ENCODE peak calls at places on chromosomes 13 and 19, in eight cellular contexts. O is PC-3, E is endodermal cell, A is GM12878, X is fibroblast of lung, T is Karpas-422, P is astrocyte, L is H9. M is an unnamed sample.

GRCh38 chr13:19959141-19959830 is 759 bp downstream of the ZMYM2 start:
- DNase-seq in O (peak; percentile 27), E (peak; percentile 85), A (no peak), X (peak; percentile 42), T (peak; percentile 86), P (peak; percentile 20), L (peak; percentile 60), M (peak; percentile 81)

GRCh38 chr13:60139272-60139671 is 24.5 kb downstream of the DIAPH3 start:
- DNase-seq in O (peak; percentile 32), E (no peak), A (no peak), X (peak; percentile 70), T (no peak), P (peak; percentile 59), L (no peak), M (peak; percentile 22)

GRCh38 chr13:40692946-40693345 is 26.5 kb upstream of the FOXO1 start:
- DNase-seq in O (peak; percentile 18), E (no peak), A (peak; percentile 56), X (peak; percentile 77), T (peak; percentile 95), P (peak; percentile 72), L (no peak), M (no peak)

GRCh38 chr13:27339299-27339698 is 68.7 kb downstream of the RASL11A start:
- DNase-seq in O (peak; percentile 71), E (peak; percentile 92), A (no peak), X (peak; percentile 20), T (peak; percentile 81), P (no peak), L (peak; percentile 86), M (peak; percentile 50)

GRCh38 chr13:92500192-92500591 is 726.4 kb upstream of the GPC6 start:
- DNase-seq in O (no peak), E (peak; percentile 71), A (no peak), X (no peak), T (no peak), P (no peak), L (no peak), M (no peak)

GRCh38 chr13:74409551-74409950 is 275.3 kb upstream of the KLF12 start:
- DNase-seq in O (no peak), E (no peak), A (no peak), X (no peak), T (no peak), P (no peak), L (no peak), M (no peak)

GRCh38 chr19:40567040-40567749 is 9.5 kb upstream of the SHKBP1 start:
- DNase-seq in O (no peak), E (no peak), A (no peak), X (peak; percentile 18), T (no peak), P (no peak), L (no peak), M (peak; percentile 38)

GRCh38 chr13:39531646-39532045 is 71.3 kb downstream of the LHFPL6 start:
- DNase-seq in O (peak; percentile 40), E (no peak), A (no peak), X (peak; percentile 25), T (no peak), P (peak; percentile 24), L (no peak), M (peak; percentile 50)

GRCh38 chr13:31119966-31120733 is 41.6 kb downstream of the HSPH1 start:
- DNase-seq in O (no peak), E (no peak), A (no peak), X (no peak), T (no peak), P (no peak), L (no peak), M (no peak)

GRCh38 chr19:8569066-8569761 is 8.0 kb downstream of the MYO1F start:
- DNase-seq in O (peak; percentile 96), E (no peak), A (peak; percentile 63), X (peak; percentile 96), T (no peak), P (peak; percentile 93), L (no peak), M (peak; percentile 97)

GRCh38 chr19:3162418-3163229 is 15.9 kb upstream of the S1PR4 start:
- DNase-seq in O (peak; percentile 14), E (no peak), A (no peak), X (no peak), T (peak; percentile 83), P (no peak), L (no peak), M (peak; percentile 56)

GRCh38 chr13:80100636-80101035 is 240.3 kb downstream of the SPRY2 start:
- DNase-seq in O (no peak), E (no peak), A (no peak), X (peak; percentile 55), T (no peak), P (peak; percentile 37), L (no peak), M (peak; percentile 20)

GRCh38 chr19:38538386-38538785 is 79.4 kb downstream of the MAP4K1 start:
- DNase-seq in O (no peak), E (no peak), A (no peak), X (peak; percentile 17), T (no peak), P (peak; percentile 8), L (no peak), M (no peak)

GRCh38 chr13:96397807-96398206 is 307.9 kb downstream of the HS6ST3 start:
- DNase-seq in O (no peak), E (no peak), A (no peak), X (no peak), T (no peak), P (no peak), L (no peak), M (no peak)

GRCh38 chr13:104181526-104182231 is 1115.5 kb upstream of the SLC10A2 start:
- DNase-seq in O (no peak), E (no peak), A (no peak), X (no peak), T (no peak), P (no peak), L (no peak), M (no peak)

GRCh38 chr13:42101821-42102580 is 53.6 kb downstream of the DGKH start:
- DNase-seq in O (no peak), E (no peak), A (no peak), X (peak; percentile 7), T (no peak), P (no peak), L (no peak), M (no peak)

GRCh38 chr19:48663667-48664066 is 9.2 kb downstream of the NTN5 start:
- DNase-seq in O (no peak), E (no peak), A (no peak), X (no peak), T (no peak), P (no peak), L (no peak), M (no peak)

GRCh38 chr13:35797244-35797643 is 320.8 kb upstream of the MAB21L1 start:
- DNase-seq in O (no peak), E (no peak), A (no peak), X (no peak), T (no peak), P (no peak), L (no peak), M (no peak)

GRCh38 chr13:89925107-89925506 is 1422.4 kb upstream of the MIR17HG start:
- DNase-seq in O (peak; percentile 53), E (peak; percentile 66), A (no peak), X (peak; percentile 20), T (peak; percentile 50), P (peak; percentile 14), L (no peak), M (peak; percentile 42)

GRCh38 chr13:46179576-46180368 is 2.2 kb downstream of the LCP1 start:
- DNase-seq in O (no peak), E (no peak), A (no peak), X (no peak), T (peak; percentile 81), P (no peak), L (no peak), M (no peak)

GRCh38 chr19:11560404-11560988 is 1.5 kb upstream of the ELOF1 start:
- DNase-seq in O (peak; percentile 85), E (peak; percentile 84), A (peak; percentile 83), X (peak; percentile 59), T (peak; percentile 93), P (peak; percentile 39), L (peak; percentile 78), M (peak; percentile 74)

GRCh38 chr13:73825143-73825542 is 309.1 kb downstream of the KLF12 start:
- DNase-seq in O (no peak), E (no peak), A (no peak), X (no peak), T (no peak), P (no peak), L (no peak), M (no peak)

GRCh38 chr19:38262585-38263268 is 1.6 kb upstream of the SPINT2 start:
- DNase-seq in O (peak; percentile 44), E (no peak), A (no peak), X (no peak), T (no peak), P (no peak), L (no peak), M (no peak)

DNA sequence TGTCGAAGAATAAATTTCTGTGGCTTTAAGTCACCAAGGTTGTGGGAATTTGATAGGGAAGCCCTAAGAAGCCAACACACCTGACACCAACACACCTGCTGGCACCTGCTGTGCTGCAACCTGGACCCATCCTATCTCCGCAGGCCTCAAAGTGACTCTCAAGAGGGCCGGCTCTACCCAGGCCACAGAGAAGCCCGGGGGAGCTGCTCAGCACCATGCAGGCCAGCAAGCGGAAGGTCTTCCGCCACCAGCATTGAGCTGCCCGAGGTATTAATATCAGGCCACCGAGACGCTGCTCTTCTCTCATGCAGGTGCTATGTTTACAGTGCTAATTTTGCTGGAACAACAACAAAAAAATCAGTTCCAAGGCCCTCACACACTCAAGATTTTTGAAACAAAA is 32.2 kb upstream of the CD33 start:
- DNase-seq in O (no peak), E (no peak), A (no peak), X (no peak), T (no peak), P (no peak), L (no peak), M (no peak)
- H3K9ac ChIP-seq in O (no peak overlapping the region), E (no peak overlapping the region), A (no peak overlapping the region), X (no peak overlapping the region), T (no peak overlapping the region), P (no peak overlapping the region), L (no peak overlapping the region), M (no peak overlapping the region)

GRCh38 chr19:16458391-16459128 is 13.2 kb downstream of the EPS15L1 start:
- DNase-seq in O (no peak), E (no peak), A (no peak), X (no peak), T (peak; percentile 69), P (no peak), L (no peak), M (no peak)
- H3K4me1 ChIP-seq in O (peaks cover 28% of the 10 kb centered on the region), E (no peaks in the 10 kb centered on the region), A (peaks cover 33% of the 10 kb centered on the region), X (peaks cover 28% of the 10 kb centered on the region), T (peaks cover 72% of the 10 kb centered on the region), P (peaks cover 34% of the 10 kb centered on the region), L (peaks cover 12% of the 10 kb centered on the region), M (peaks cover 16% of the 10 kb centered on the region)

GRCh38 chr13:114058051-114058867 is 74.2 kb downstream of the RASA3 start:
- DNase-seq in O (no peak), E (no peak), A (no peak), X (no peak), T (no peak), P (no peak), L (no peak), M (no peak)
- H3K9ac ChIP-seq in O (no peak overlapping the region), E (no peak overlapping the region), A (no peak overlapping the region), X (no peak overlapping the region), T (no peak overlapping the region), P (no peak overlapping the region), L (no peak overlapping the region), M (no peak overlapping the region)

DNA sequence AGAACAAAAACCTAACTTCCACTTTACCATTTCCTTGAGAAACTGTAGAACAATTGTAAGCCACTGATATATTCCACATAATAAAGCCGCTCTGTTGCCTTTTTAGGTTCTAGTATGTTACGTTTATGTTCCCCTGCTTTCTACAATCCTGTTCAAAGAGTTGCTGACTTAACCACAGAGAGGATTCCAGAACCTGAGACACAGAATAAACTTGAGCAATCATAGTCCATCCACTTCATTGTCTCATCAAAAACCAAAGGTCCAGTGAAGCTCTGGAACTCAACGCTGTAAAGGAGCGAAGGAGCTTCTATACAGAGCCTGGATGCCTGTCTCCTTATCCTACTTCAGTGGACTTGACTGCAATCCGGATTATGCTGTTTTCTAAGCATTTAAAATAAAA is 4.6 kb downstream of the STARD13 start:
- DNase-seq in O (no peak), E (no peak), A (no peak), X (peak; percentile 63), T (no peak), P (no peak), L (no peak), M (peak; percentile 43)
- H3K4me1 ChIP-seq in O (peaks cover 57% of the 10 kb centered on the region), E (no peaks in the 10 kb centered on the region), A (no peaks in the 10 kb centered on the region), X (peaks cover 20% of the 10 kb centered on the region), T (peaks cover 4% of the 10 kb centered on the region), P (peaks cover 58% of the 10 kb centered on the region), L (no peaks in the 10 kb centered on the region), M (peaks cover 75% of the 10 kb centered on the region)